ENCODE peak calls at places on chromosomes 2 and 18, in four cellular contexts. Z, K, P and Y are unnamed samples.

GRCh38 chr2:237686659-237687136 is 59.3 kb downstream of the LRRFIP1 start:
- DNase-seq in P (no peak), Z (peak), K (no peak), Y (no peak)

GRCh38 chr2:146734042-146734715 is 1110.7 kb upstream of the ACVR2A start:
- DNase-seq in P (peak), K (peak), Z (peak), Y (peak)

GRCh38 chr18:8702668-8703067 is 2.7 kb upstream of the MTCL1 start:
- DNase-seq in P (no peak), Z (no peak), K (no peak), Y (no peak)

GRCh38 chr2:118974103-118974911 is 32.3 kb downstream of the MARCO start:
- DNase-seq in Z (no peak), P (no peak), K (no peak), Y (no peak)

GRCh38 chr2:70161069-70161534 is 29.7 kb downstream of the C2orf42 start:
- DNase-seq in Z (no peak), P (peak), K (no peak), Y (no peak)

GRCh38 chr18:49368876-49369440 is 91.5 kb downstream of the DYM start:
- DNase-seq in P (no peak), K (no peak), Z (peak), Y (no peak)

GRCh38 chr2:37776487-37776886 is 105.0 kb upstream of the CDC42EP3 start:
- DNase-seq in K (no peak), P (no peak), Z (no peak), Y (no peak)

GRCh38 chr2:181357979-181358378 is 99.2 kb upstream of the ITGA4 start:
- DNase-seq in P (no peak), Z (no peak), K (no peak), Y (no peak)

GRCh38 chr2:12554235-12555011 is 162.3 kb upstream of the TRIB2 start:
- DNase-seq in P (no peak), Z (no peak), K (no peak), Y (no peak)

GRCh38 chr18:55405655-55406373 is 182.2 kb downstream of the TCF4 start:
- DNase-seq in P (no peak), Z (no peak), K (peak), Y (peak)

GRCh38 chr2:163692611-163693482 is 43.0 kb downstream of the FIGN start:
- DNase-seq in P (no peak), K (no peak), Z (no peak), Y (no peak)

GRCh38 chr2:217254111-217254510 is 394.2 kb upstream of the TNP1 start:
- DNase-seq in P (no peak), K (no peak), Z (no peak), Y (no peak)

GRCh38 chr2:118642501-118642900 is 204.9 kb downstream of the EN1 start:
- DNase-seq in K (no peak), Z (no peak), P (no peak), Y (no peak)

GRCh38 chr18:35117951-35118411 is 76.8 kb downstream of the MAPRE2 start:
- DNase-seq in Z (no peak), P (no peak), K (no peak), Y (no peak)

GRCh38 chr2:37198681-37199065 is 2.4 kb downstream of the CEBPZOS start:
- DNase-seq in K (no peak), Z (no peak), P (no peak), Y (no peak)

GRCh38 chr2:14804912-14805311 is 172.4 kb downstream of the LRATD1 start:
- DNase-seq in Z (no peak), P (no peak), K (no peak), Y (no peak)

GRCh38 chr2:117269574-117269973 is 544.9 kb upstream of the DDX18 start:
- DNase-seq in Z (no peak), P (no peak), K (no peak), Y (no peak)

GRCh38 chr2:149365826-149366583 is 35.6 kb downstream of the LYPD6 start:
- DNase-seq in Z (peak), P (no peak), K (no peak), Y (no peak)

DNA sequence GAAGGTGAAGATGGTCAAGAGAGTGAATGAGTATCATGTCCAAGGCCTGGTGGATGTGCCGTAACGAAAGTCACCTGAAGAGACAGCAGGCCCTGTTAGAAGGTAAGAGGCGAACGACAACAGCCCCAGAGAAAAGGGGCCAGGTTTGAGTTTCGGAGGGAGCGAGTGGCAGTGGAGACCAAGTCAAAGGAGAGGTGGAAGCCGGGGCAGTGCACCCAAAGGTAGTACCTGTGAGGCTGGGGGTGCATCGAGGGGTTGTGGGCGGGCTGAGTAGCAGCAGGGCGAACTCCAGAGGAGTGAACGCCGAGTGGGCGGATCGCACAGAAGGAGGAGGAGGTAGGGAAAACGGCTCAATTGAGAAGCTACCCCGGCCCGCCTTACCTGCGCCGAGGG is 358 bp downstream of the USP37 start:
- DNase-seq in Z (no peak), K (no peak), P (no peak), Y (no peak)
- TF ChIP-seq FOXK2 in Z (no peak), K (no peak), P (no peak), Y (no peak)

GRCh38 chr2:241804326-241805276 is 4.4 kb upstream of the NEU4 start:
- DNase-seq in K (peak), Z (peak), P (no peak), Y (no peak)
- TF ChIP-seq FOXK2 in K (no peak), Z (no peak), P (no peak), Y (no peak)

GRCh38 chr2:215594766-215595165 is 158.9 kb upstream of the FN1 start:
- DNase-seq in Z (no peak), K (no peak), P (no peak), Y (no peak)
- TF ChIP-seq FOXK2 in Z (no peak), K (no peak), P (no peak), Y (no peak)

GRCh38 chr2:71893646-71894045 is 254.0 kb downstream of the CYP26B1 start:
- DNase-seq in Z (no peak), P (no peak), K (no peak), Y (no peak)

GRCh38 chr2:71895320-71896161 is 252.1 kb downstream of the CYP26B1 start:
- DNase-seq in K (peak), Z (no peak), P (no peak), Y (peak)

GRCh38 chr2:71892132-71892730 is 255.4 kb downstream of the CYP26B1 start:
- DNase-seq in Z (no peak), P (no peak), K (no peak), Y (peak)

GRCh38 chr2:71892896-71893295 is 254.8 kb downstream of the CYP26B1 start:
- DNase-seq in P (no peak), K (no peak), Z (no peak), Y (peak)

DNA sequence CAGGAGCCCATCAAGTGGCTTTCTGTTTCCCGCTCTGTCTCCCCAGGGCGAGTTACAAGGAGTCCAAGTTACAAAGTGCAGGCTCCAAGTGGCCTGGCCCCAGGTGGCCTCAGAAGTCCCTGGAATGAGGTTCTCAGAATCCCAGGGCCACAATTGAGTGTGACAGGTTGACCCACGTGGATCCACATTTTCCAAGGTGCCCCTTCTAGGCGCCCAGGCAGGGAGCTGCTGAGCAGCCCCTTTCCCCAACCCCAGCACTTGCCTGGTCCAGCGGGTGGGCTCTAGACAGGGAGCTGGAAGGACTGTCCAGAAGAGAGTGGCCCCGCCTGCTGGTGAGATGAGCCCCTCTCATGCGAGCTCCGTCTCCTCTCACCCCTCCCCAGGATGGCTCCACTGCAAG is 253.4 kb downstream of the CYP26B1 start:
- DNase-seq in K (no peak), P (no peak), Z (no peak), Y (peak)
- TF ChIP-seq FOXK2 in K (no peak), P (no peak), Z (no peak), Y (no peak)

GRCh38 chr2:131048641-131049040 is 44.6 kb downstream of the FAM168B start:
- DNase-seq in Z (no peak), K (no peak), P (no peak), Y (no peak)

GRCh38 chr2:131047275-131047652 is 46.0 kb downstream of the FAM168B start:
- DNase-seq in K (no peak), Z (no peak), P (no peak), Y (no peak)

GRCh38 chr2:131049150-131049718 is 44.0 kb downstream of the FAM168B start:
- DNase-seq in P (no peak), Z (no peak), K (no peak), Y (no peak)

GRCh38 chr2:131046580-131047274 is 46.5 kb downstream of the FAM168B start:
- DNase-seq in P (no peak), Z (no peak), K (no peak), Y (no peak)

DNA sequence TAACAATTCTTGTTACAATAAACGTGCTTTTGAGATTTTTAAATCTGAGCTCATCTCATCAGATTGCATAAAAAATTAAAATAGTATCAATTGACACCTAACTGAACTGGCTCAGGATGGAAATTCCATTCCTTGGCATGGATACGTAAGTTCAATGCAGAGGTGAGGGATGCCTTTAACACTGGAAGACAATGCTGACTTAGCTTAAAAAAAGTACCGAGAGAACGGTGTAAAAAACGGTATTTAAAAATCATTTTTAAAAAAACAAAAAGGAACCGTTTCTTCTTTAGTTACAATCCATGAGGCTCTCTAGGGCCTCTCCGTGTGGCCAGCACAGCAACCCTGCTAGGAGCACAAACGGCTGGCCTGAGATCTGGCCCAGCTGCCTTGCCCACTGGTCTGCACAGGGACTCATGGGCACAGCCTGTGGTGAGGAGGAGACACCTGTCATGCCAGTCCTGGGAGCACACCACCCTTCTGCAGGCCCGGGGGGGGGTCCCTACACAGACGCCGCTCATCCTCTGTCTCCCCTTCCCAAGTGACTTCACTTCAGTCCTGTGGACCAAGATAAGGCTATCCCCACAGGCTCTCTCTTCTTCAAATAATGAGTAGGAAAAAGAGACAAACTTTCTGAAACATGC is 45.2 kb downstream of the FAM168B start:
- DNase-seq in K (no peak), P (no peak), Z (no peak), Y (no peak)
- TF ChIP-seq FOXK2 in K (no peak), P (no peak), Z (no peak), Y (no peak)